ENCODE peak calls at places on chromosomes 4 and X, in six cellular contexts. D is GM13977; L is NCI-H774; J is activated naive CD4-positive, alpha-beta T cell treated with anti-CD3 and anti-CD28 coated beads, Interleukin-2, amount 50 U/mL, for 72 hours; V is caudate nucleus; B is WTC11. G is an unnamed sample.

GRCh38 chrX:40085714-40086113 is 12.0 kb downstream of the BCOR start:
- DNase-seq in V (no peak), L (no peak), B (no peak), D (no peak), J (no peak), G (no peak)

GRCh38 chr4:154526151-154526550 is 24.0 kb downstream of the PLRG1 start:
- DNase-seq in V (no peak), L (no peak), B (no peak), J (no peak), D (no peak), G (no peak)

GRCh38 chrX:3263681-3264126 is 82.7 kb downstream of the MXRA5 start:
- DNase-seq in J (no peak), L (no peak), D (no peak), B (no peak), V (no peak), G (no peak)

GRCh38 chr4:152780267-152780811 is 585 bp downstream of the ARFIP1 start:
- DNase-seq in J (peak), L (no peak), V (no peak), D (no peak), B (no peak), G (peak)

GRCh38 chr4:74479009-74479408 is 34.1 kb downstream of the AREG start:
- DNase-seq in J (no peak), D (no peak), V (no peak), L (no peak), B (no peak), G (no peak)

GRCh38 chr4:119314356-119314755 is 7.6 kb downstream of the FABP2 start:
- DNase-seq in V (no peak), J (no peak), D (peak), L (no peak), B (no peak), G (no peak)

GRCh38 chrX:29661290-29661689 is 554.1 kb upstream of the MAGEB2 start:
- DNase-seq in B (no peak), J (no peak), D (no peak), V (no peak), L (no peak), G (no peak)

GRCh38 chr4:104868942-104869341 is 277.7 kb upstream of the TET2 start:
- DNase-seq in L (no peak), V (no peak), B (no peak), J (no peak), D (peak), G (no peak)

GRCh38 chr4:113499696-113500095 is 261.8 kb downstream of the CAMK2D start:
- DNase-seq in D (no peak), L (no peak), J (no peak), V (no peak), B (no peak), G (peak)

GRCh38 chr4:46503739-46504138 is 113.8 kb upstream of the GABRA2 start:
- DNase-seq in L (no peak), V (no peak), J (no peak), D (no peak), B (no peak), G (no peak)

GRCh38 chrX:127574829-127575228 is 477.4 kb downstream of the ACTRT1 start:
- DNase-seq in B (no peak), V (no peak), L (no peak), J (no peak), D (no peak), G (no peak)

GRCh38 chrX:136767104-136767941 is 13.4 kb downstream of the ARHGEF6 start:
- DNase-seq in L (peak), D (peak), V (peak), B (peak), J (peak), G (no peak)

GRCh38 chrX:1534321-1535168 is 2.4 kb downstream of the P2RY8 start:
- DNase-seq in D (no peak), B (peak), V (no peak), J (peak), L (no peak), G (no peak)

GRCh38 chr4:168835880-168836454 is 174.1 kb downstream of the CBR4 start:
- DNase-seq in V (no peak), B (no peak), D (no peak), L (no peak), J (no peak), G (no peak)

GRCh38 chr4:3297066-3297859 is 4.4 kb downstream of the RGS12 start:
- DNase-seq in B (no peak), J (peak), V (no peak), D (no peak), L (no peak), G (no peak)

GRCh38 chrX:32592786-32593185 is 618.6 kb downstream of the DMD start:
- DNase-seq in D (no peak), J (no peak), L (no peak), B (no peak), V (no peak), G (no peak)

GRCh38 chrX:38636949-38637819 is 75.8 kb downstream of the TSPAN7 start:
- DNase-seq in V (no peak), J (no peak), D (no peak), L (no peak), B (no peak), G (no peak)

GRCh38 chr4:145352438-145353145 is 129.1 kb upstream of the SMAD1 start:
- DNase-seq in L (no peak), D (no peak), J (no peak), B (no peak), V (no peak), G (no peak)

GRCh38 chrX:119503484-119503861 is 35.2 kb downstream of the SLC25A5 start:
- DNase-seq in J (no peak), V (no peak), B (no peak), L (no peak), D (no peak), G (peak)

GRCh38 chr4:76233967-76234678 is 17.4 kb upstream of the FAM47E start:
- DNase-seq in D (no peak), V (no peak), B (peak), J (no peak), L (no peak), G (no peak)

GRCh38 chr4:102492531-102493241 is 8.5 kb upstream of the NFKB1 start:
- DNase-seq in B (no peak), D (no peak), J (no peak), L (no peak), V (no peak), G (no peak)

GRCh38 chr4:1464581-1465171 is 58.4 kb upstream of the NKX1-1 start:
- DNase-seq in J (peak), L (no peak), V (no peak), D (no peak), B (no peak), G (no peak)

GRCh38 chr4:2935762-2936743 is 27.2 kb downstream of the NOP14 start:
- DNase-seq in V (no peak), D (no peak), L (no peak), B (no peak), J (peak), G (no peak)

GRCh38 chr4:56743550-56743949 is 62.5 kb upstream of the HOPX start:
- DNase-seq in V (no peak), J (no peak), B (no peak), D (no peak), L (no peak), G (no peak)

GRCh38 chr4:174398728-174399127 is 115.0 kb downstream of the CEP44 start:
- DNase-seq in B (no peak), L (no peak), J (no peak), V (no peak), D (no peak), G (peak)

GRCh38 chrX:2371026-2371778 is 129.6 kb downstream of the DHRSX start:
- DNase-seq in D (no peak), J (no peak), V (no peak), B (peak), L (no peak), G (no peak)

GRCh38 chr4:6908397-6909112 is 1.1 kb upstream of the TBC1D14 start:
- DNase-seq in B (peak), V (no peak), J (no peak), L (no peak), D (no peak), G (no peak)

GRCh38 chr4:152935661-152936445 is at the start of gene FHDC1:
- DNase-seq in L (peak), V (no peak), D (peak), J (no peak), B (peak), G (no peak)

GRCh38 chrX:53398216-53398615 is 24.2 kb downstream of the SMC1A start:
- DNase-seq in V (no peak), L (no peak), D (no peak), B (no peak), J (no peak), G (no peak)

GRCh38 chr4:95693594-95693993 is 144.8 kb upstream of the UNC5C start:
- DNase-seq in L (no peak), B (peak), J (no peak), V (no peak), D (no peak), G (no peak)

GRCh38 chr4:156291317-156291716 is 337.7 kb upstream of the CTSO start:
- DNase-seq in J (no peak), D (no peak), B (no peak), L (no peak), V (no peak), G (no peak)

GRCh38 chrX:129957241-129958099 is 25.0 kb upstream of the BCORL1 start:
- DNase-seq in B (peak), L (peak), D (peak), J (no peak), V (peak), G (no peak)

GRCh38 chrX:68877606-68878005 is 48.8 kb downstream of the EFNB1 start:
- DNase-seq in D (no peak), V (no peak), B (no peak), J (no peak), L (no peak), G (no peak)

GRCh38 chrX:68652327-68652930 is 5.0 kb downstream of the STARD8 start:
- DNase-seq in V (no peak), D (no peak), J (no peak), B (no peak), L (no peak), G (no peak)

GRCh38 chrX:153688071-153688470 is 345 bp downstream of the SLC6A8 start:
- DNase-seq in D (no peak), V (no peak), L (no peak), J (no peak), B (no peak), G (no peak)

GRCh38 chr4:68383115-68383514 is 33.2 kb upstream of the YTHDC1 start:
- DNase-seq in B (no peak), J (no peak), L (no peak), D (no peak), V (no peak), G (no peak)

GRCh38 chr4:88159137-88159725 is 792 bp upstream of the ABCG2 start:
- DNase-seq in J (peak), B (peak), L (no peak), D (no peak), V (no peak), G (no peak)

GRCh38 chr4:142556048-142556447 is 290.1 kb downstream of the INPP4B start:
- DNase-seq in B (no peak), V (no peak), J (no peak), L (no peak), D (no peak), G (no peak)

GRCh38 chr4:742742-743311 is 37.2 kb downstream of the PCGF3 start:
- DNase-seq in D (peak), J (peak), L (peak), B (peak), V (no peak), G (no peak)

G was measured in GM04504.